ENCODE peak calls at places on chromosomes 13 and 19, in six cellular contexts. One of them, this sample, is unnamed.

GRCh38 chr19:33418461-33418860 is 45.0 kb downstream of the CEBPG start:
- DNase-seq in neuronal stem cell: no peak
- DNase-seq in IMR-90: no peak
- DNase-seq in pancreas: no peak
- DNase-seq in esophagus squamous epithelium: no peak
- DNase-seq in CD4-positive, alpha-beta memory T cell: no peak
- DNase-seq in this sample: no peak

GRCh38 chr19:22088541-22089144 is 36.4 kb downstream of the ZNF257 start:
- DNase-seq in neuronal stem cell: no peak
- DNase-seq in esophagus squamous epithelium: no peak
- DNase-seq in IMR-90: no peak
- DNase-seq in CD4-positive, alpha-beta memory T cell: no peak
- DNase-seq in pancreas: no peak
- DNase-seq in this sample: no peak

GRCh38 chr19:48989701-48990291 is 3.3 kb downstream of the GYS1 start:
- DNase-seq in pancreas: no peak
- DNase-seq in neuronal stem cell: no peak
- DNase-seq in IMR-90: no peak
- DNase-seq in esophagus squamous epithelium: no peak
- DNase-seq in CD4-positive, alpha-beta memory T cell: no peak
- DNase-seq in this sample: no peak

GRCh38 chr19:21482863-21483276 is 22.5 kb upstream of the ZNF429 start:
- DNase-seq in esophagus squamous epithelium: no peak
- DNase-seq in neuronal stem cell: no peak
- DNase-seq in pancreas: peak; percentile 75
- DNase-seq in CD4-positive, alpha-beta memory T cell: peak; percentile 66
- DNase-seq in IMR-90: no peak
- DNase-seq in this sample: peak; percentile 61

GRCh38 chr19:24177686-24178085 is 90.7 kb downstream of the ZNF254 start:
- DNase-seq in esophagus squamous epithelium: no peak
- DNase-seq in pancreas: no peak
- DNase-seq in neuronal stem cell: no peak
- DNase-seq in CD4-positive, alpha-beta memory T cell: no peak
- DNase-seq in IMR-90: no peak
- DNase-seq in this sample: no peak

GRCh38 chr19:12801466-12802266 is at the start of the genes PRDX2 and THSD8:
- DNase-seq in CD4-positive, alpha-beta memory T cell: peak; percentile 74
- DNase-seq in IMR-90: peak; percentile 65
- DNase-seq in neuronal stem cell: peak; percentile 80
- DNase-seq in esophagus squamous epithelium: no peak
- DNase-seq in pancreas: peak; percentile 84
- DNase-seq in this sample: peak; percentile 78

GRCh38 chr19:18013210-18013609 is 5.2 kb downstream of the ARRDC2 start:
- DNase-seq in CD4-positive, alpha-beta memory T cell: no peak
- DNase-seq in pancreas: no peak
- DNase-seq in IMR-90: no peak
- DNase-seq in neuronal stem cell: no peak
- DNase-seq in esophagus squamous epithelium: no peak
- DNase-seq in this sample: no peak

GRCh38 chr13:113916330-113916815 is 52.5 kb upstream of the GAS6 start:
- DNase-seq in esophagus squamous epithelium: no peak
- DNase-seq in IMR-90: peak; percentile 60
- DNase-seq in pancreas: no peak
- DNase-seq in neuronal stem cell: no peak
- DNase-seq in CD4-positive, alpha-beta memory T cell: no peak
- DNase-seq in this sample: no peak

GRCh38 chr13:78040431-78040830 is 121.8 kb upstream of the EDNRB start:
- DNase-seq in CD4-positive, alpha-beta memory T cell: no peak
- DNase-seq in IMR-90: no peak
- DNase-seq in esophagus squamous epithelium: no peak
- DNase-seq in pancreas: no peak
- DNase-seq in neuronal stem cell: no peak
- DNase-seq in this sample: no peak

GRCh38 chr13:83810136-83810535 is 72.1 kb downstream of the SLITRK1 start:
- DNase-seq in pancreas: no peak
- DNase-seq in IMR-90: no peak
- DNase-seq in CD4-positive, alpha-beta memory T cell: no peak
- DNase-seq in neuronal stem cell: no peak
- DNase-seq in esophagus squamous epithelium: no peak
- DNase-seq in this sample: no peak

GRCh38 chr13:71625183-71625582 is 241.8 kb downstream of the DACH1 start:
- DNase-seq in neuronal stem cell: no peak
- DNase-seq in pancreas: no peak
- DNase-seq in CD4-positive, alpha-beta memory T cell: no peak
- DNase-seq in IMR-90: peak; percentile 12
- DNase-seq in esophagus squamous epithelium: no peak
- DNase-seq in this sample: no peak

GRCh38 chr19:54391589-54392061 is 23.6 kb upstream of the TTYH1 start:
- DNase-seq in IMR-90: no peak
- DNase-seq in pancreas: no peak
- DNase-seq in esophagus squamous epithelium: no peak
- DNase-seq in CD4-positive, alpha-beta memory T cell: no peak
- DNase-seq in neuronal stem cell: no peak
- DNase-seq in this sample: no peak

GRCh38 chr13:32205426-32206096 is 109.6 kb downstream of the ZAR1L start:
- DNase-seq in neuronal stem cell: no peak
- DNase-seq in CD4-positive, alpha-beta memory T cell: no peak
- DNase-seq in pancreas: no peak
- DNase-seq in esophagus squamous epithelium: no peak
- DNase-seq in IMR-90: peak; percentile 46
- DNase-seq in this sample: no peak

GRCh38 chr19:39740395-39740794 is 2.6 kb upstream of the CLC start:
- DNase-seq in pancreas: no peak
- DNase-seq in CD4-positive, alpha-beta memory T cell: no peak
- DNase-seq in neuronal stem cell: no peak
- DNase-seq in esophagus squamous epithelium: no peak
- DNase-seq in IMR-90: no peak
- DNase-seq in this sample: no peak

GRCh38 chr13:26342898-26343297 is 89.0 kb downstream of the CDK8 start:
- DNase-seq in pancreas: no peak
- DNase-seq in IMR-90: no peak
- DNase-seq in esophagus squamous epithelium: no peak
- DNase-seq in CD4-positive, alpha-beta memory T cell: no peak
- DNase-seq in neuronal stem cell: no peak
- DNase-seq in this sample: no peak

GRCh38 chr19:39725995-39726394 is 11.8 kb downstream of the CLC start:
- DNase-seq in CD4-positive, alpha-beta memory T cell: no peak
- DNase-seq in pancreas: peak; percentile 11
- DNase-seq in esophagus squamous epithelium: no peak
- DNase-seq in neuronal stem cell: no peak
- DNase-seq in IMR-90: no peak
- DNase-seq in this sample: no peak

GRCh38 chr13:101817898-101818297 is 365.4 kb downstream of the ITGBL1 start:
- DNase-seq in CD4-positive, alpha-beta memory T cell: no peak
- DNase-seq in IMR-90: no peak
- DNase-seq in esophagus squamous epithelium: no peak
- DNase-seq in pancreas: no peak
- DNase-seq in neuronal stem cell: no peak
- DNase-seq in this sample: no peak

GRCh38 chr13:48533207-48533499 is 273 bp upstream of the RCBTB2 start:
- DNase-seq in esophagus squamous epithelium: no peak
- DNase-seq in CD4-positive, alpha-beta memory T cell: no peak
- DNase-seq in neuronal stem cell: no peak
- DNase-seq in pancreas: no peak
- DNase-seq in IMR-90: no peak
- DNase-seq in this sample: no peak

GRCh38 chr13:76871332-76871945 is 14.8 kb downstream of the KCTD12 start:
- DNase-seq in neuronal stem cell: no peak
- DNase-seq in CD4-positive, alpha-beta memory T cell: no peak
- DNase-seq in IMR-90: no peak
- DNase-seq in esophagus squamous epithelium: no peak
- DNase-seq in pancreas: no peak
- DNase-seq in this sample: no peak

GRCh38 chr13:45055198-45055901 is 65.0 kb upstream of the GTF2F2 start:
- DNase-seq in pancreas: no peak
- DNase-seq in CD4-positive, alpha-beta memory T cell: no peak
- DNase-seq in IMR-90: peak; percentile 93
- DNase-seq in neuronal stem cell: no peak
- DNase-seq in esophagus squamous epithelium: no peak
- DNase-seq in this sample: no peak

GRCh38 chr13:98349731-98350305 is 172.7 kb upstream of the RNF113B start:
- DNase-seq in neuronal stem cell: no peak
- DNase-seq in pancreas: peak; percentile 20
- DNase-seq in esophagus squamous epithelium: no peak
- DNase-seq in CD4-positive, alpha-beta memory T cell: no peak
- DNase-seq in IMR-90: no peak
- DNase-seq in this sample: no peak

GRCh38 chr13:68748038-68748437 is 1359.6 kb upstream of the ATXN8OS start:
- DNase-seq in neuronal stem cell: no peak
- DNase-seq in IMR-90: no peak
- DNase-seq in esophagus squamous epithelium: no peak
- DNase-seq in pancreas: no peak
- DNase-seq in CD4-positive, alpha-beta memory T cell: no peak
- DNase-seq in this sample: no peak

GRCh38 chr19:16850133-16850532 is 20.9 kb downstream of the SIN3B start:
- DNase-seq in esophagus squamous epithelium: no peak
- DNase-seq in IMR-90: peak; percentile 80
- DNase-seq in CD4-positive, alpha-beta memory T cell: no peak
- DNase-seq in pancreas: no peak
- DNase-seq in neuronal stem cell: no peak
- DNase-seq in this sample: no peak

GRCh38 chr19:17576758-17577532 is 21.5 kb downstream of the COLGALT1 start:
- DNase-seq in IMR-90: no peak
- DNase-seq in pancreas: no peak
- DNase-seq in neuronal stem cell: peak; percentile 84
- DNase-seq in esophagus squamous epithelium: no peak
- DNase-seq in CD4-positive, alpha-beta memory T cell: no peak
- DNase-seq in this sample: no peak

GRCh38 chr13:53017433-53017970 is 11.1 kb upstream of the OLFM4 start:
- DNase-seq in pancreas: no peak
- DNase-seq in esophagus squamous epithelium: no peak
- DNase-seq in CD4-positive, alpha-beta memory T cell: no peak
- DNase-seq in neuronal stem cell: no peak
- DNase-seq in IMR-90: no peak
- DNase-seq in this sample: no peak

DNA sequence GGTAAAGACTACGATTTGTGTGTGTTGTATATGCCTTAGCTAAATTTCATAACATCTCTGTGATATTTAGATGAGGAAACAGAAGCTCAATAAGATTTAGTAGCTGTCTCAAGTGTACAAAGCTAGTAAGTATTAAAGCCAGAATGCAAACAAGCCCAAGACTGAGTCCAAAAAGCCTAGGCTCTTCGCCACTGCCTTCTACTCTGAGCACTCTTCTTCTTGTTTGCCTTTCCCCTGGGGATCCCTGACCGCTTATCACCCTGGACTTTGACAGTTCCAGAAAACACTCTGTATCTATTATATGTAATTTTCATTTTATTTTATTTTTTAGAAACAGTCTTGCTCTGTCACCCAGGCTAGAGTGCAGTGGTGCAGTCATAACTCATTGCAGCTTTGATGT is 5.8 kb downstream of the TM9SF2 start:
- DNase-seq in IMR-90: no peak
- DNase-seq in CD4-positive, alpha-beta memory T cell: no peak
- DNase-seq in pancreas: no peak
- DNase-seq in esophagus squamous epithelium: no peak
- DNase-seq in neuronal stem cell: no peak
- DNase-seq in this sample: no peak
- H3K27ac ChIP-seq in IMR-90: no peak overlapping the region
- H3K27ac ChIP-seq in CD4-positive, alpha-beta memory T cell: no peak overlapping the region
- H3K27ac ChIP-seq in pancreas: no peak overlapping the region
- H3K27ac ChIP-seq in esophagus squamous epithelium: no peak overlapping the region
- H3K27ac ChIP-seq in neuronal stem cell: no peak overlapping the region
- H3K27ac ChIP-seq in this sample: no peak overlapping the region

GRCh38 chr19:11680689-11681302 is 58.0 kb downstream of the ZNF823 start:
- DNase-seq in IMR-90: no peak
- DNase-seq in pancreas: no peak
- DNase-seq in esophagus squamous epithelium: no peak
- DNase-seq in neuronal stem cell: no peak
- DNase-seq in CD4-positive, alpha-beta memory T cell: no peak
- DNase-seq in this sample: no peak
- H3K9me3 ChIP-seq in IMR-90: peaks cover 43% of the 10 kb centered on the region
- H3K9me3 ChIP-seq in pancreas: no peaks in the 10 kb centered on the region
- H3K9me3 ChIP-seq in esophagus squamous epithelium: peaks cover 23% of the 10 kb centered on the region
- H3K9me3 ChIP-seq in neuronal stem cell: peaks cover 29% of the 10 kb centered on the region
- H3K9me3 ChIP-seq in CD4-positive, alpha-beta memory T cell: peaks cover 3% of the 10 kb centered on the region
- H3K9me3 ChIP-seq in this sample: peaks cover 41% of the 10 kb centered on the region

GRCh38 chr19:29418106-29418684 is 107.6 kb upstream of the VSTM2B start:
- DNase-seq in neuronal stem cell: no peak
- DNase-seq in pancreas: no peak
- DNase-seq in IMR-90: no peak
- DNase-seq in CD4-positive, alpha-beta memory T cell: no peak
- DNase-seq in esophagus squamous epithelium: no peak
- DNase-seq in this sample: no peak
- H3K27ac ChIP-seq in neuronal stem cell: no peak overlapping the region
- H3K27ac ChIP-seq in pancreas: no peak overlapping the region
- H3K27ac ChIP-seq in IMR-90: no peak overlapping the region
- H3K27ac ChIP-seq in CD4-positive, alpha-beta memory T cell: no peak overlapping the region
- H3K27ac ChIP-seq in esophagus squamous epithelium: no peak overlapping the region
- H3K27ac ChIP-seq in this sample: no peak overlapping the region

DNA sequence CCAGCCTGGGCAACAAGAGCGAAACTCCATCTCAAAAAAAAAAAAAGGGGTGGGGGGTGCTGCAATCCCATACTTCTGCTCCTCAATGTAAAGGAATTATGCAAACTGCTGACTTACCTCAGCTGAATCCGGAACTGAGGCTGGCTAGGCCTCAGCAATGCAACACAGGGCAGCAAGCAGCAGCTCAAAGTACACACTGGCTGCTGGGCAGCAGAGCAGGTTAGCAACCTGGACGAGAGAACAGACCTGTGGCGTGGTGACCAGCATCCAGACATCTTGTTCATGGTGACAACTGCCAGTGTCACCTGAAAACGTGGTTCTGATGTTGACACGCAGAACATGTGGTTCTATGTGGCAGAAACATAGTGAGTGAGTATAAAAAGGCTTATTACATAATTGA is 28.1 kb downstream of the ZNF14 start:
- DNase-seq in neuronal stem cell: no peak
- DNase-seq in CD4-positive, alpha-beta memory T cell: no peak
- DNase-seq in esophagus squamous epithelium: no peak
- DNase-seq in pancreas: no peak
- DNase-seq in IMR-90: no peak
- DNase-seq in this sample: no peak
- H3K9me3 ChIP-seq in neuronal stem cell: peaks cover 35% of the 10 kb centered on the region
- H3K9me3 ChIP-seq in CD4-positive, alpha-beta memory T cell: peaks cover 16% of the 10 kb centered on the region
- H3K9me3 ChIP-seq in esophagus squamous epithelium: peaks cover 62% of the 10 kb centered on the region
- H3K9me3 ChIP-seq in pancreas: peaks cover 6% of the 10 kb centered on the region
- H3K9me3 ChIP-seq in IMR-90: peaks cover 61% of the 10 kb centered on the region
- H3K9me3 ChIP-seq in this sample: peaks cover 92% of the 10 kb centered on the region

This sample was measured in CD4-positive, alpha-beta T cell.